ENCODE peak calls at places on chromosomes 5 and 9, in four cellular contexts. D is WTC11, P is HepG2, W is K562. S is an unnamed sample.

GRCh38 chr9:108049026-108049591 is 559.5 kb upstream of the KLF4 start:
- DNase-seq in D (no peak), P (no peak), W (peak), S (peak)

GRCh38 chr5:133390416-133391155 is 221.8 kb downstream of the FSTL4 start:
- DNase-seq in P (no peak), D (no peak), W (no peak), S (no peak)

GRCh38 chr5:150333400-150333799 is 24.1 kb upstream of the TCOF1 start:
- DNase-seq in P (no peak), D (no peak), W (no peak), S (no peak)

GRCh38 chr9:93288341-93288740 is 104.4 kb downstream of the WNK2 start:
- DNase-seq in D (no peak), P (peak), W (peak), S (peak)

GRCh38 chr9:121658166-121658565 is 6.7 kb downstream of the DAB2IP start:
- DNase-seq in D (no peak), P (no peak), W (no peak), S (no peak)

GRCh38 chr5:125153231-125153630 is 406.8 kb upstream of the ZNF608 start:
- DNase-seq in P (no peak), W (no peak), D (no peak), S (no peak)

GRCh38 chr5:177369050-177369912 is 11.6 kb downstream of the RGS14 start:
- DNase-seq in P (no peak), W (peak), D (peak), S (peak)

GRCh38 chr5:14160116-14160515 is 17.0 kb downstream of the TRIO start:
- DNase-seq in P (no peak), W (no peak), D (no peak), S (no peak)

GRCh38 chr5:14414007-14414406 is 167.6 kb upstream of the OTULINL start:
- DNase-seq in P (no peak), W (no peak), D (no peak), S (no peak)

GRCh38 chr9:1832960-1833359 is 182.2 kb upstream of the SMARCA2 start:
- DNase-seq in P (no peak), W (no peak), D (no peak), S (no peak)

GRCh38 chr5:76874088-76874581 is 24.3 kb downstream of the S100Z start:
- DNase-seq in W (peak), D (no peak), P (no peak), S (no peak)

GRCh38 chr9:130220351-130220750 is 45.2 kb upstream of the HMCN2 start:
- DNase-seq in W (no peak), D (no peak), P (no peak), S (peak)

GRCh38 chr5:148746826-148747535 is 79.4 kb upstream of the ADRB2 start:
- DNase-seq in P (no peak), D (no peak), W (peak), S (no peak)

GRCh38 chr5:113119271-113119924 is 142.8 kb downstream of the DCP2 start:
- DNase-seq in P (no peak), W (no peak), D (no peak), S (no peak)

GRCh38 chr9:21779397-21779796 is 23.0 kb upstream of the MTAP start:
- DNase-seq in W (no peak), P (no peak), D (no peak), S (no peak)

GRCh38 chr9:94175669-94176068 is 83.4 kb upstream of the ZNF169 start:
- DNase-seq in W (no peak), D (no peak), P (no peak), S (no peak)

GRCh38 chr9:33415152-33416038 is 13.0 kb upstream of the AQP7 start:
- DNase-seq in D (peak), W (peak), P (peak), S (peak)

GRCh38 chr9:137437691-137438590 is 3.2 kb downstream of the ENTPD8 start:
- DNase-seq in D (no peak), P (no peak), W (no peak), S (no peak)

GRCh38 chr5:170330568-170331054 is 33.0 kb upstream of the LCP2 start:
- DNase-seq in W (no peak), D (no peak), P (no peak), S (no peak)

GRCh38 chr5:10578869-10579268 is 15.0 kb downstream of the ANKRD33B start:
- DNase-seq in W (no peak), D (no peak), P (no peak), S (no peak)

GRCh38 chr9:116049506-116049905 is 104.1 kb upstream of the PAPPA start:
- DNase-seq in W (no peak), P (no peak), D (no peak), S (no peak)

GRCh38 chr9:87036482-87036881 is 89.2 kb upstream of the GAS1 start:
- DNase-seq in W (no peak), D (no peak), P (no peak), S (no peak)

GRCh38 chr9:83976372-83976771 is 3.6 kb downstream of the HNRNPK start:
- DNase-seq in D (no peak), W (no peak), P (no peak), S (no peak)

GRCh38 chr9:86978986-86979385 is 31.7 kb upstream of the GAS1 start:
- DNase-seq in W (no peak), D (no peak), P (no peak), S (no peak)

DNA sequence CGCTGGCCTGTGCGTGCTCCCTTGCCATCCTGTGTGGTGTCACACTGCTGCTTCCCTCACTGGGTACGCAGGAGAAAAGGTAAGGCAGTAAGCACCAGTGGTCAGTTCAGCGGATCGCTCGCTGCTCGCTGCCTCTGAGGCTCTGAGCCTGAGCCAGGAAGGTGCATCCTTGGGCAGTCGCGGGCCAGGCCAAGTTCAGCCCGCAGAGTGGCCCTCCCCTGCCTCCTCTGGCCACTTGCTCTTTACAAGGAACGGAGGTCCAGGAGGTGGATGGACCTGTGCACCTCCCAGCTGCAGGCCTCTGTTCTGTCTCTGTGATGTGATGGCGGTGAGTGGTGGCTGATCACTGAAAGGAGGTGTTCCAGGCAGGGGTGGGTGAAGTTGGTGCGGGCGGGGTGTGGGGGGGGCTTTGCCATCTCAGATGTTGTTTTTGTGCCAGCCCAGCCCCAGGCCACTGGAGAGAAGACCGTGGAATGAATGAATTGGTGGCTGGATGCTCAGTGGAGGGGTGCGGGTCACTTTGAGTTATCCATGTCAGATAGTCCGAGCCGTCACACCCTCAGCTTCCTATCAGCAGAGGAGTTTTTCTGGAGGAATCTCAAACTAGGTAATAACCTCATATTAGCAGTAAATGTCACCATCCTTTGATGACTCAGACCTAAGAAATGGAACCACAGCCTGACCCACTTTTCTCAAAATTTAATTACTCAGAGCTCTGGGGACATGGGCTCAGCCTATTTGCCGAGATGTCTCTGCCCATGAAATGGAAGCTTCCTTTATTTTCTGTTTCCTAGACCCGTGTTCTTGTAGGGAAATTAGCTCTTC is 7.3 kb downstream of the COL5A1 start:
- DNase-seq in P (no peak), D (no peak), W (no peak), S (no peak)
- TF ChIP-seq ELF4 in P (no peak), D (no peak), W (no peak), S (no peak)

DNA sequence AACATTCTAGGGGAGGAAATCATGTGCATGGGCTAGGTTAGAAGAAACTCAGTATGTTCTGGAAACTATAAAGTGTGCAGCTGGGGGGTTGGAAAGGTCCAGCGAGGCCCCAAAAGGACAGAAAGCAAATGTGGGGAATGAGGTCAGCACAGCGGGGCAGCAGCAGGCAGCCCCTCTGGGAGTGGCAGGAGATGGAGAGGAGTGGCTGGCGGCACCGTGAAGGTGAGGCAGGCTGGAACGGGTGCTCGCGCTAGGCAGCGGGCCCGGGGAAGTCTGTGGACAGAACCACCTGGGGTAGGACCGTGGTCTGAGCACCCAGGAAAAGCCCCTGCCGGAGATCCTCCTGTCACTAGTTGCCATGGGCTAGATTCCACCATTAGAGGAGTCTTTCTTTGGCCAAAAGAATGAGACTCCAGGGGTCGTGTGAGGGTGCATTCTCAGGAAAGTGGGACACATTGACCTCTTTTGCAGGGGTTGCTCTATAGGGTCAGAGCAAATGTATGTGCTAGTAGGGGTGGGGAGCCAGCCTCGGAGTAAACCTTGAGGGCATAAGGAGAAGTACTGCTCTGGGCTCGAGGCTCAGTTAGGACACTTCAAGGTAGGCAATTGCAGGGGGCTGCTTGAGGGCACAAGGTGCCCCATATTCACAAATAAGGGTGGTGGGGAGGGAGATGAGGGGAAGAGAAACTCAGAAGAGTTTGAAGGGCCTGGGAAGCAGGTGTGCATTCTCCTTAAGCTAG is 61.2 kb downstream of the IL6ST start:
- DNase-seq in D (no peak), P (no peak), W (no peak), S (no peak)
- TF ChIP-seq ELF4 in D (no peak), P (no peak), W (no peak), S (no peak)

DNA sequence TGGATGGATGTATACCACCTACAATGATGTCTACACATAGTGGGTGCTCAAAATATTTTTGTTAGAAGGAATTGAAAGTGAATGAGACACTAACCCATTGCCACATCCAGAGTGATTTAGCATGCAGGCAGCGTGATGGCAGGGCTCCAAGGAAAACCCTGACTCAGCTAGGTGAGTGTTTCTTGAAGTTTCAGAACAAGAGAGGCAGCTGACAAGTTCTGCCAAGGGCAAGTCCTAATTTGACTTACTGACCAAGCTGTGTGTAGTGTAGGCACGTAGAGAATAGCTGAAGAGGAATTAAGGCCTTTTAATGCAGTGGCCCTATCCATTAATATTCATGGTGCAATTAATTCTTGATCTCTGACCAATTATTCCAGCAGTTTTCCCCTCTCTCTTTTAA is 107.8 kb upstream of the ATP10B start:
- DNase-seq in W (no peak), D (no peak), P (no peak), S (no peak)
- TF ChIP-seq ELF4 in W (no peak), D (no peak), P (no peak), S (no peak)

GRCh38 chr9:117114768-117115167 is 300.1 kb downstream of the ASTN2 start:
- DNase-seq in W (no peak), P (no peak), D (peak), S (no peak)

GRCh38 chr9:117121331-117121730 is 293.5 kb downstream of the ASTN2 start:
- DNase-seq in P (no peak), W (no peak), D (no peak), S (no peak)

GRCh38 chr9:117116084-117116483 is 298.8 kb downstream of the ASTN2 start:
- DNase-seq in D (no peak), P (no peak), W (no peak), S (no peak)

GRCh38 chr9:117120061-117120460 is 294.8 kb downstream of the ASTN2 start:
- DNase-seq in P (no peak), W (no peak), D (no peak), S (no peak)
- TF ChIP-seq ELF4 in P (no peak), W (no peak), D (no peak), S (no peak)

GRCh38 chr5:52989781-52990530 is 804 bp downstream of the ITGA2 start:
- DNase-seq in P (no peak), D (peak), W (no peak), S (peak)
- TF ChIP-seq ELF4 in P (no peak), D (no peak), W (no peak), S (no peak)

DNA sequence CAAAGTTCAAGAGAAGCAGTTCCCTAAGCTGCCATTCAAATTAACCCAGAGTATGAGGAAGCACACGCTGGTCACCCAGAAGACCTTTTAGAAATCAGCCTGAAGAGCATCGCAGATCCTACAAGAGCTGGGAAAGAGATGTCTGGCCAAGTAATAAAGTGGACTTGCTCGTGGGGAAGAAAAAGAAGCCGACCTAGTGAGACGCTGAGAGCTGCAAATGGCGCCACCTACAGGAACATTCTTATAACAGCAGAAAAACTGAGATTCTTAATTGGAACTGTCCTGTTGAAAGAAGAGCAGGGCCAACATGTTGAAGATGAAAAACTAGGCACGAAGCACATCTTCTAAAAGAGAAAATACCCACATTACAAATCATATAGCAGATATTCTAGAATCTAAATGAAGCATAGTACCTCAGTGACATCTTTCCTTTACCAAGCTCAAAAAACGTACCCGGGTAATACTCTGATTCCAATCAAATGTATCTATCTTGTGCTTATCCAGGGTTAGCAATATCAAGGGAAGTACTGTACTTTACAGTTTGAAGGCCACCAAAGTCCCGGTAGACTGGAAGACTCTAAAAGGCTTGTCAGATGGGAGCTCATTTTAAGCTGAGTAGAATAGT is 3.9 kb upstream of the GNAQ start:
- DNase-seq in W (peak), P (peak), D (no peak), S (peak)
- TF ChIP-seq ELF4 in W (no peak), P (no peak), D (no peak), S (no peak)

DNA sequence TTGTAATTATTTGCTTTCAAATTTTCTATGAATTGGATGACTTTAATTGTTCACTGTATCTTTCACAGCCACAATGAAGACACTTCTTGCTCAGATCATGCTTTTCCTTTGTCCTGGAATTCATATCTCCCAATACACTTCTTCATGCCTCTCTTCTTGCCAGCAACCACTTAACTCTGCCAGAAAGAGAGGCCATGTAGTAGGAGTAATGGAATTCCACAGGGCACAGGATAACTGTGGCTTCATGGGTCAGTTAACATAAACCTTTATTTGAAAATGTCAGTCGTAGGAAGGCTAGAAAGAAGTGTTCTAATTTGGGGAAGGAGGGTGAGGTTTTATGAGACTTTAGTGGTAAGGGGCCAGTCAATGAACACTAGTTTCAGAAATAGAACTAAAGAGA is 190.3 kb downstream of the TMEM167A start:
- DNase-seq in P (no peak), W (no peak), D (no peak), S (no peak)
- TF ChIP-seq ELF4 in P (no peak), W (no peak), D (no peak), S (no peak)

DNA sequence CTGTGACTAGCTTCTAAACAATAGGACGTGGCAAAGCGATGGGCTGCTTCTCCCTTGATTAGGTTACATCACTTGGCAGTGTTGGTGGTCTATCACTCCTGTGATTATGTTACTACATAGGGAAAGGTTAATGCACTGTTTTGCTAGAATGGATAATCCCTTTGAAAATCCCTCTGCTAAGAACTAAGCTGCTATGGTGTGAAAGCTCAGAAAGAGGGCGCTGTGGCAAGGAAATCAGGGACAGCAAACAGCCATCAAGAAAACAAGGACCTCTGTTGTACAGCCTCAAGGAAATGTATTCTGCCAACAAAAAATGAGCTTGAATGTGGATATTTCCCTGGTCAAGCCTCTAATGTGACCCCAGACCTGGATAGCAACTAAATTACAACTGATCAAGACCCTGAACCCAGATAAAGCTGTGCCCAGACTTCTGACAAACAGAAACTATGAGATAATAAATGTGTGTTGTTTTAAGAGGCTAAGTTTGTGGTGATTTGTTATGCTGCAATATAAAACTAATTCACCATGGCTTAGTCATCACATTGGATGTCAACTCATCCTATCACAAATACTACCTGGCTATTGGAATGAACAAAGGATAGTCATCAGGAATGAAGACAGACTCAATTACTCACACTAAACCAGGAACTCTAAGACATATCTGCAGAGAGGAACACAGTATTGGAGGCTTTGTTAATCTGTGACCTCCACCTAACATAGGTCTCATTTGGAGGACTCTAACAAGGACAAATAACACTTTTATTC is 1215.9 kb downstream of the EFNA5 start:
- DNase-seq in P (peak), D (peak), W (no peak), S (peak)
- TF ChIP-seq ELF4 in P (no peak), D (no peak), W (no peak), S (no peak)

GRCh38 chr5:17217421-17218352 is at the start of gene BASP1:
- DNase-seq in D (peak), W (no peak), P (no peak), S (peak)

GRCh38 chr5:17219431-17219830 is 2.0 kb downstream of the BASP1 start:
- DNase-seq in D (no peak), P (no peak), W (no peak), S (no peak)

GRCh38 chr5:17216974-17217325 is 481 bp upstream of the BASP1 start:
- DNase-seq in P (no peak), W (no peak), D (peak), S (peak)

GRCh38 chr5:17218353-17219005 is 1.0 kb downstream of the BASP1 start:
- DNase-seq in P (no peak), W (no peak), D (peak), S (peak)

GRCh38 chr5:17219006-17219422 is 1.6 kb downstream of the BASP1 start:
- DNase-seq in P (no peak), D (peak), W (no peak), S (peak)
- TF ChIP-seq ELF4 in P (no peak), D (no peak), W (no peak), S (no peak)

GRCh38 chr9:111411266-111411665 is 72.9 kb downstream of the ECPAS start:
- DNase-seq in D (no peak), W (no peak), P (no peak), S (no peak)
- TF ChIP-seq ELF4 in D (no peak), W (no peak), P (no peak), S (no peak)

S was measured in HEK293T.